ENCODE peak calls at places on chromosomes 5 and 9, in four cellular contexts. K, W, L and V are unnamed samples.

GRCh38 chr9:98191615-98192502 is 578 bp downstream of the CORO2A start:
- DNase-seq in K (no peak), W (peak), L (no peak), V (no peak)

GRCh38 chr5:65015767-65016166 is 247.0 kb downstream of the CWC27 start:
- DNase-seq in K (no peak), W (no peak), L (no peak), V (no peak)

GRCh38 chr9:80797427-80797825 is 891.9 kb downstream of the TLE1 start:
- DNase-seq in K (no peak), W (no peak), L (no peak), V (no peak)

GRCh38 chr5:38453506-38453905 is 102.9 kb downstream of the LIFR start:
- DNase-seq in K (no peak), W (peak), L (no peak), V (peak)

GRCh38 chr9:137586854-137587253 is 3.5 kb downstream of the ZMYND19 start:
- DNase-seq in K (no peak), W (no peak), L (no peak), V (no peak)

GRCh38 chr5:174553556-174553955 is 170.8 kb upstream of the MSX2 start:
- DNase-seq in K (no peak), W (no peak), L (peak), V (no peak)

GRCh38 chr5:125093776-125094175 is 347.3 kb upstream of the ZNF608 start:
- DNase-seq in K (peak), W (no peak), L (no peak), V (no peak)

GRCh38 chr5:177382423-177383029 is 1.7 kb upstream of the SLC34A1 start:
- DNase-seq in K (peak), W (no peak), L (no peak), V (no peak)

GRCh38 chr5:179698935-179699639 is at the start of gene CANX:
- DNase-seq in K (no peak), W (no peak), L (no peak), V (no peak)

GRCh38 chr5:170219615-170220014 is 13.2 kb upstream of the C5orf58 start:
- DNase-seq in K (peak), W (no peak), L (no peak), V (no peak)

GRCh38 chr9:4691794-4692193 is 12.4 kb downstream of the CDC37L1 start:
- DNase-seq in K (peak), W (no peak), L (no peak), V (no peak)

GRCh38 chr9:77807295-77807694 is 159.2 kb upstream of the GNA14 start:
- DNase-seq in K (peak), W (no peak), L (no peak), V (no peak)

GRCh38 chr5:5042786-5043185 is 97.3 kb upstream of the ADAMTS16 start:
- DNase-seq in K (no peak), W (no peak), L (no peak), V (no peak)

GRCh38 chr9:128091571-128091970 is 23.5 kb downstream of the SLC25A25 start:
- DNase-seq in K (no peak), W (no peak), L (no peak), V (no peak)

GRCh38 chr5:149471406-149472183 is 79.6 kb downstream of the CSNK1A1 start:
- DNase-seq in K (peak), W (no peak), L (no peak), V (no peak)

GRCh38 chr9:70410368-70410767 is 4.1 kb downstream of the KLF9 start:
- DNase-seq in K (peak), W (no peak), L (no peak), V (no peak)

GRCh38 chr5:56340196-56340980 is 107.3 kb upstream of the ANKRD55 start:
- DNase-seq in K (peak), W (no peak), L (no peak), V (no peak)

GRCh38 chr9:31608413-31608812 is 776.0 kb upstream of the ACO1 start:
- DNase-seq in K (no peak), W (no peak), L (no peak), V (no peak)

GRCh38 chr9:85420750-85421149 is 321.0 kb downstream of the AGTPBP1 start:
- DNase-seq in K (no peak), W (no peak), L (no peak), V (no peak)

GRCh38 chr9:123282343-123283047 is 14.1 kb upstream of the STRBP start:
- DNase-seq in K (no peak), W (no peak), L (no peak), V (no peak)

GRCh38 chr9:121902483-121903135 is 190.5 kb downstream of the TTLL11 start:
- DNase-seq in K (peak), W (no peak), L (no peak), V (no peak)

GRCh38 chr9:116490321-116490720 is 196.8 kb upstream of the TRIM32 start:
- DNase-seq in K (peak), W (no peak), L (no peak), V (no peak)

GRCh38 chr9:504921-505821 is 290.5 kb downstream of the DOCK8 start:
- DNase-seq in K (no peak), W (peak), L (no peak), V (peak)

GRCh38 chr9:105191508-105192118 is 52.8 kb upstream of the SLC44A1 start:
- DNase-seq in K (no peak), W (no peak), L (no peak), V (peak)

GRCh38 chr9:134552349-134552990 is 89.1 kb upstream of the COL5A1 start:
- DNase-seq in K (no peak), W (no peak), L (no peak), V (no peak)

GRCh38 chr9:137195525-137196220 is 4.9 kb downstream of the TPRN start:
- DNase-seq in K (no peak), W (no peak), L (no peak), V (no peak)

GRCh38 chr5:157748740-157749461 is 5.4 kb downstream of the LSM11 start:
- DNase-seq in K (peak), W (no peak), L (no peak), V (no peak)

GRCh38 chr5:63408984-63409383 is 553.3 kb downstream of the HTR1A start:
- DNase-seq in K (no peak), W (no peak), L (no peak), V (no peak)

GRCh38 chr9:71793386-71794105 is 25.2 kb upstream of the CEMIP2 start:
- DNase-seq in K (peak), W (no peak), L (no peak), V (no peak)

GRCh38 chr5:153403470-153403869 is 87.0 kb upstream of the GRIA1 start:
- DNase-seq in K (no peak), W (no peak), L (no peak), V (no peak)

GRCh38 chr9:10274983-10275382 is 337.8 kb downstream of the PTPRD start:
- DNase-seq in K (no peak), W (no peak), L (no peak), V (no peak)

GRCh38 chr9:129437626-129438323 is 183.1 kb downstream of the C9orf50 start:
- DNase-seq in K (no peak), W (no peak), L (no peak), V (no peak)
- H3K4me3 ChIP-seq in K (peak), W (peak), L (peak), V (no peak)

GRCh38 chr5:163908253-163908652 is 402.8 kb downstream of the MAT2B start:
- DNase-seq in K (no peak), W (no peak), L (no peak), V (no peak)
- H3K4me3 ChIP-seq in K (no peak), W (no peak), L (no peak), V (no peak)

GRCh38 chr5:59003124-59003523 is 420.2 kb downstream of the RAB3C start:
- DNase-seq in K (no peak), W (no peak), L (no peak), V (no peak)
- H3K4me3 ChIP-seq in K (no peak), W (no peak), L (no peak), V (no peak)

GRCh38 chr5:31194892-31195291 is 1.4 kb downstream of the CDH6 start:
- DNase-seq in K (peak), W (no peak), L (no peak), V (no peak)

GRCh38 chr5:31193591-31194457 is at the start of gene CDH6:
- DNase-seq in K (peak), W (no peak), L (no peak), V (no peak)

GRCh38 chr5:31194458-31194808 is 947 bp downstream of the CDH6 start:
- DNase-seq in K (peak), W (no peak), L (no peak), V (no peak)

GRCh38 chr5:31197183-31197582 is 3.7 kb downstream of the CDH6 start:
- DNase-seq in K (peak), W (no peak), L (no peak), V (no peak)

DNA sequence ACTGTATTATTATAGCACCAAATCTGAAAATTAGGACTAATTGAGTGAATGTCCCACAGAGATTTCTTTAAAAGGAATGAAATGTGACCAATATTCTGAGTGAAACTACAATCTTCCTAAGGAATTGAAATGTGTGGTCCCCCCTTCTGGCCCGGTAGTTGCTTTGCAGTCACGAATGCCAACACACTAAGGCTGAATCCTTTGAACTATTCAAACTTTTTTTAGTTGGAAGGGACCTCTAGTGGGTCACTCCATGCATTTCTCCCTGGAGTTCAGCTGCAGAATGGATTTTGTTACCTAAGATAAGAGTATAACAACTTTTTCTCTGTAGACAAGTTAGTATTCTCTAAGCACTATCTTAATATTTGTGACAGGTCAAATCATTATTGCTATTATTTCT is 2.8 kb downstream of the CDH6 start:
- DNase-seq in K (peak), W (no peak), L (no peak), V (no peak)
- H3K4me3 ChIP-seq in K (no peak), W (no peak), L (no peak), V (no peak)

GRCh38 chr5:34695275-34696032 is 39.3 kb downstream of the RAI14 start:
- DNase-seq in K (no peak), W (no peak), L (no peak), V (peak)
- H3K4me3 ChIP-seq in K (no peak), W (no peak), L (peak), V (no peak)

GRCh38 chr9:12814877-12815237 is 40.0 kb downstream of the LURAP1L start:
- DNase-seq in K (no peak), W (no peak), L (no peak), V (no peak)
- H3K4me3 ChIP-seq in K (peak), W (no peak), L (peak), V (no peak)

GRCh38 chr9:125820100-125820804 is 73.1 kb downstream of the PBX3 start:
- DNase-seq in K (no peak), W (no peak), L (no peak), V (no peak)

GRCh38 chr9:125825762-125826161 is 78.6 kb downstream of the PBX3 start:
- DNase-seq in K (no peak), W (no peak), L (no peak), V (no peak)

GRCh38 chr9:125822160-125822559 is 75.0 kb downstream of the PBX3 start:
- DNase-seq in K (no peak), W (no peak), L (no peak), V (no peak)

GRCh38 chr9:125822902-125823301 is 75.7 kb downstream of the PBX3 start:
- DNase-seq in K (no peak), W (no peak), L (no peak), V (no peak)

DNA sequence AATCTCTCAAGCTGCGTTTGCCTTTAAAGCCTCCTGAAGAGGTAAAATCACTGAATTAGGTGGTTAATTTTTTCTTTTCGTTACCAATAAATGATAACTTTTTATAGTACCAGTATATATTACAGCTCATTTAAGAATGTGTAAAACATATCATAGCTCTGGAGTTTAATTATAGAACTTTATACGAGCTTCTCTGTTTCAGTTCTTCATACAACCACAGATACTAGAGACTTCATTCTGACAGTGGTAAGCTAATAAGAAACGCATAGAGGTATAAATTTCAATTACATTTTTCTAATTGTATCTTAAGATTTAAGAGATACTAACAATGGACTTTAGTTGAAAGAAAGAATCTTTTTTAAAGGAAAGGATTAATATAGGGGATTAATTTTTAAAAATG is 73.9 kb downstream of the PBX3 start:
- DNase-seq in K (no peak), W (no peak), L (no peak), V (no peak)
- H3K4me3 ChIP-seq in K (no peak), W (no peak), L (no peak), V (no peak)

DNA sequence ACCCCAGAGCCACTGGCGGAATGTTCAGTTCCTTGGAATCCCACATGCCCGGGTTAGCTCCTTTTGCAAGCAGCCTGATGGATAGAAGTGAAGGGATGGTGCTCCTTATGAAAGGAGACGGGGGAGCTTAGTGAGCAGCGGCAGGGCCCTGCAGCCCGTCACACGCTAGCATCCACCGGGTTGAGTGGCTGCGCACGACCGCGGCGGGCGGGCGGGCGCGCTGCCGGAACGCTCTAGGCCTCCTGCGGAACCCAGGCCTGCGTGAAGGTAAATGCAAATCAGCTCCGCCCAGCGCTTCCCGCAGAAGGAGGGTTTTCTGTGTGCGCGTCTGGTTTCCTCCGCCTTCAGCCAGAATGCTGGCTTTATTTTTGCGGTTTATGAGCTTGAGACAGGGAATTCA is 19.8 kb downstream of the IL12B start:
- DNase-seq in K (no peak), W (no peak), L (no peak), V (peak)
- H3K4me3 ChIP-seq in K (no peak), W (peak), L (no peak), V (no peak)

GRCh38 chr5:151158287-151158661 is 695 bp upstream of the ANXA6 start:
- DNase-seq in K (no peak), W (no peak), L (no peak), V (peak)
- H3K4me3 ChIP-seq in K (peak), W (peak), L (peak), V (peak)